ENCODE peak calls at places on chromosomes 16 and 17, in eight cellular contexts. E is Peyer's patch, N is ovary, Q is uterus, W is sigmoid colon, S is IMR-90, O is right lobe of liver, F is suprapubic skin. Z is an unnamed sample.

GRCh38 chr17:75876938-75877751 is 1.2 kb downstream of the TRIM47 start:
- DNase-seq in E (peak; percentile 89), N (peak; percentile 95), Q (peak; percentile 98), W (peak; percentile 98), S (peak; percentile 97), O (peak; percentile 92), F (peak; percentile 95), Z (peak; percentile 94)

GRCh38 chr17:45123930-45124796 is 8.2 kb downstream of the PLCD3 start:
- DNase-seq in E (peak; percentile 88), N (peak; percentile 80), Q (peak; percentile 89), W (peak; percentile 84), S (peak; percentile 91), O (no peak), F (no peak), Z (no peak)

GRCh38 chr17:68909066-68909465 is 46.1 kb downstream of the ABCA8 start:
- DNase-seq in E (peak; percentile 63), N (peak; percentile 44), Q (peak; percentile 83), W (peak; percentile 87), S (peak; percentile 93), O (no peak), F (no peak), Z (peak; percentile 30)

GRCh38 chr17:57331423-57331822 is 75.1 kb downstream of the MSI2 start:
- DNase-seq in E (no peak), N (no peak), Q (no peak), W (no peak), S (no peak), O (no peak), F (no peak), Z (no peak)

GRCh38 chr16:23064642-23065041 is 84.6 kb downstream of the USP31 start:
- DNase-seq in E (no peak), N (no peak), Q (no peak), W (no peak), S (no peak), O (no peak), F (no peak), Z (no peak)

GRCh38 chr17:50806141-50806643 is 29.2 kb upstream of the WFIKKN2 start:
- DNase-seq in E (no peak), N (no peak), Q (no peak), W (no peak), S (peak; percentile 20), O (peak; percentile 50), F (no peak), Z (no peak)

GRCh38 chr16:89121691-89122321 is 28.2 kb downstream of the ACSF3 start:
- DNase-seq in E (no peak), N (no peak), Q (no peak), W (no peak), S (no peak), O (peak; percentile 16), F (no peak), Z (no peak)

GRCh38 chr17:12813680-12814079 is 24.4 kb downstream of the ARHGAP44 start:
- DNase-seq in E (no peak), N (no peak), Q (no peak), W (no peak), S (no peak), O (no peak), F (no peak), Z (no peak)

GRCh38 chr16:57538235-57538711 is 1.9 kb upstream of the CCDC102A start:
- DNase-seq in E (no peak), N (no peak), Q (no peak), W (no peak), S (no peak), O (no peak), F (peak; percentile 72), Z (no peak)

GRCh38 chr17:37494401-37494831 is 4.7 kb downstream of the DUSP14 start:
- DNase-seq in E (no peak), N (no peak), Q (no peak), W (no peak), S (no peak), O (no peak), F (no peak), Z (peak; percentile 50)

GRCh38 chr16:85564277-85565051 is 48.7 kb upstream of the GSE1 start:
- DNase-seq in E (peak; percentile 57), N (no peak), Q (no peak), W (no peak), S (no peak), O (peak; percentile 71), F (no peak), Z (no peak)

GRCh38 chr17:77352996-77353395 is 212.2 kb downstream of the SEC14L1 start:
- DNase-seq in E (peak; percentile 34), N (peak; percentile 7), Q (no peak), W (peak; percentile 27), S (no peak), O (no peak), F (peak; percentile 65), Z (peak; percentile 4)

GRCh38 chr16:28491970-28492474 is at the start of gene CLN3:
- DNase-seq in E (peak; percentile 97), N (peak; percentile 90), Q (peak; percentile 94), W (peak; percentile 97), S (peak; percentile 94), O (peak; percentile 91), F (peak; percentile 98), Z (peak; percentile 97)

GRCh38 chr16:28495795-28496749 is 1.6 kb downstream of the APOBR start:
- DNase-seq in E (no peak), N (no peak), Q (no peak), W (no peak), S (no peak), O (no peak), F (no peak), Z (no peak)

GRCh38 chr16:28495098-28495793 is 803 bp downstream of the APOBR start:
- DNase-seq in E (no peak), N (no peak), Q (no peak), W (no peak), S (no peak), O (peak; percentile 39), F (no peak), Z (no peak)

GRCh38 chr16:28492511-28492910 is 637 bp upstream of the CLN3 start:
- DNase-seq in E (no peak), N (no peak), Q (no peak), W (no peak), S (no peak), O (no peak), F (no peak), Z (no peak)

DNA sequence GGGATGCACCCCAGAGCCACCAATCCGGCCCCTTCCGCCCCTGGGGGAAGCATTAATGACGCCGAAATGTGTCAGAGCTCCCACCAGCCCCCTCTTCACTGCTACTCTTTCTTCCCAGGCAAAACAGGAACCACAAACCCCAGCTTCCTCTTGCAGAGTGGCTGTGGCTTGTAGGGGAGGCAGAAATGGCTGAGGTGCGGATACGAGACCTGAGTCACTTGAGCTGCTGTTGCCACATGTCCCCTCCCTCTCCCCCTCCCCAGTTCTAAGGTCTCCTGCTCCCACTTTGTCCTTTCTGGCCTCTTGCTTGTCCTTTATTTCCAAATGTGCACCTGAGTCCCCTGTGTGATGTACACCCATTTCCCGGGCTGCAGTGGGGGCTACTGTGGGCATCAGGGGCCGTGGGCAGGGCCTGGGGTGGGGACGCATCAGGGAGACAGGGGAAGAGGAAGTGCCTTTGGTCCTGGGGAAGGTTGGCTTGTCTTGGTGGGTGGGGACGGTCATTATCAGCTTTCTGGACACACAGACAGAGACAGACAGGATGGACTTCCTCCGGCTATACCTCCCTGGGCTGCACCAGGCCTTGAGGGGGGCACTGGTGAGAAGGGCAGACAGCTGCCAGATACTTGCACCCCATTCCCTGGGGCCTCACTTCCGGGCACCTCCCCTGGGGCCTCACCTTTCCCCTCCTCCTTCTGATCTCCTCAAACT is at the start of gene APOBR:
- DNase-seq in E (peak; percentile 94), N (no peak), Q (no peak), W (no peak), S (no peak), O (peak; percentile 38), F (no peak), Z (peak; percentile 33)
- TF ChIP-seq POLR2A in E (no peak), N (no peak), Q (no peak), W (no peak), S (no peak), O (no peak), F (no peak), Z (no peak)

GRCh38 chr17:81803728-81804558 is at the start of gene GCGR:
- DNase-seq in E (no peak), N (no peak), Q (no peak), W (no peak), S (no peak), O (no peak), F (no peak), Z (no peak)
- H3K27me3 ChIP-seq in E (no peaks in the 10 kb centered on the region), N (no peaks in the 10 kb centered on the region), Q (peaks cover 7% of the 10 kb centered on the region), W (peaks cover 85% of the 10 kb centered on the region), S (peaks cover 79% of the 10 kb centered on the region), O (no peaks in the 10 kb centered on the region), F (peaks cover 94% of the 10 kb centered on the region), Z (no peaks in the 10 kb centered on the region)

GRCh38 chr17:62856594-62856993 is 48.5 kb upstream of the MARCHF10 start:
- DNase-seq in E (no peak), N (no peak), Q (no peak), W (no peak), S (no peak), O (no peak), F (no peak), Z (no peak)

GRCh38 chr17:62854026-62854425 is 45.9 kb upstream of the MARCHF10 start:
- DNase-seq in E (no peak), N (no peak), Q (no peak), W (no peak), S (no peak), O (no peak), F (no peak), Z (no peak)

GRCh38 chr17:62852195-62852594 is 44.1 kb upstream of the MARCHF10 start:
- DNase-seq in E (no peak), N (no peak), Q (no peak), W (no peak), S (no peak), O (no peak), F (no peak), Z (no peak)

GRCh38 chr17:62857526-62857925 is 49.4 kb upstream of the MARCHF10 start:
- DNase-seq in E (no peak), N (no peak), Q (no peak), W (no peak), S (no peak), O (no peak), F (no peak), Z (no peak)

GRCh38 chr17:62855136-62855535 is 47.0 kb upstream of the MARCHF10 start:
- DNase-seq in E (no peak), N (no peak), Q (no peak), W (no peak), S (no peak), O (no peak), F (no peak), Z (no peak)
- TF ChIP-seq CTCF in E (no peak), N (no peak), Q (no peak), W (no peak), S (no peak), O (no peak), F (no peak), Z (no peak)

DNA sequence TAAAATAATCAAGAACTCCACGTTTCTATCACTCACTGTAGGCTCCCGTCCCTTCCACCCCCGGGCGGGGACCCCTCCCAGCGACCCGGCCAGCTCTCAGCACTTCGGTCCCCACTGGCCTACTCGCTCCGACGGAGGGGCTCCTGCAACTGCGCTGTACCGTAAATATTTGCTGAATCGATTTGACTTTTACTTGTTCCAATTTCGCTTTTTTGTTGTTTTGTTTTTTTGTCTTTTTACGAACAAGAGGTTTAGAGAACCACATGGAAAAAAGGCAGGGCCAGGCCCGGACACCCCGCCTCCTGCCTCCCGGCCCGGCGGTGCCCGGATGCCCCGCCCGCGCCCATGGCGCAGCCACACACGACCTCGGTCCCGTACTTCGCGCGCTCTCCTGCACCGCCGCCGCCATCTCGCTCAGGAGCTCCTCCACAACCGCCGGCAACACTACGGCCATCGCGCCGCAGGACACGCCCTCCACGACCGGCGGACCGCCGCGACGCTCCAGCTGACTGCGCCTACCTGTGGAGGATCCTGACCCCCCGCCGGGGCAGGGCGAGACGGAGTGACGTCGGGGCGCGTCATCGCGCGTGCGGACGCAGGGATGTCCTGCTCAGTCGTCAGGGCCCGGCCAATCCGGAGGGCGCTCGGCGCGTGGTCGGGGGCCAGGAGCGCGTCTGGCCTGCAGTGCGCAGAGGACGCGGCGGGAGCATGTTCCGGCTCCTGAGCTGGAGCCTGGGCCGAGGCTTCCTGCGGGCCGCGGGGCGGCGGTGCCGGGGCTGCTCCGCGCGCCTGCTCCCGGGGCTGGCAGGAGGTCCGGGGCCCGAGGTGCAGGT is at the start of the genes TTC19 and ZSWIM7:
- DNase-seq in E (peak; percentile 99), N (peak; percentile 95), Q (peak; percentile 95), W (peak; percentile 99), S (peak; percentile 94), O (peak; percentile 99), F (peak; percentile 98), Z (peak; percentile 98)
- TF ChIP-seq POLR2A in E (peak; percentile 97), N (peak; percentile 92), Q (peak; percentile 97), W (peak; percentile 82), S (peak; percentile 99), O (peak; percentile 98), F (peak; percentile 59), Z (peak; percentile 27)